ENCODE peak calls at places on chromosomes 13 and 19, in seven cellular contexts. M is left ventricle myocardium inferior, A is HL-60, F is AG09309, V is hepatocyte, N is AG09319, P is mesothelial cell of epicardium. S is an unnamed sample.

GRCh38 chr19:38691938-38692457 is 44.5 kb downstream of the ACTN4 start:
- DNase-seq in N (peak; percentile 88), V (peak; percentile 68), P (no peak), A (no peak), M (no peak), F (no peak), S (no peak)

GRCh38 chr19:39409886-39410619 is 2.4 kb upstream of the PLEKHG2 start:
- DNase-seq in M (peak; percentile 87), A (peak; percentile 76), F (no peak), P (no peak), N (no peak), V (peak; percentile 91), S (peak; percentile 77)

GRCh38 chr19:3556978-3557460 is 367 bp downstream of the MFSD12 start:
- DNase-seq in N (no peak), M (no peak), A (no peak), P (no peak), V (peak; percentile 80), F (no peak), S (no peak)

GRCh38 chr13:109700176-109700575 is 86.2 kb downstream of the IRS2 start:
- DNase-seq in V (peak; percentile 77), F (no peak), A (peak; percentile 98), P (peak; percentile 54), M (peak; percentile 83), N (peak; percentile 15), S (no peak)

GRCh38 chr19:42250666-42251531 is 4.0 kb downstream of the ERF start:
- DNase-seq in A (peak; percentile 7), P (no peak), N (no peak), M (peak; percentile 46), V (no peak), F (no peak), S (no peak)

GRCh38 chr19:1161716-1162115 is 12.4 kb downstream of the SBNO2 start:
- DNase-seq in A (no peak), P (no peak), M (no peak), V (no peak), N (no peak), F (no peak), S (no peak)

GRCh38 chr19:14494451-14494850 is 1.5 kb downstream of the GIPC1 start:
- DNase-seq in F (no peak), V (no peak), N (no peak), P (no peak), A (no peak), M (no peak), S (no peak)

GRCh38 chr13:26964278-26965057 is 203.9 kb upstream of the GPR12 start:
- DNase-seq in P (no peak), M (no peak), F (no peak), V (no peak), N (no peak), A (no peak), S (no peak)

GRCh38 chr19:5961969-5962945 is 15.7 kb downstream of the RANBP3 start:
- DNase-seq in P (no peak), M (peak; percentile 43), F (no peak), N (no peak), V (peak; percentile 83), A (peak; percentile 65), S (peak; percentile 74)

GRCh38 chr19:2014731-2015610 is 543 bp downstream of the BTBD2 start:
- DNase-seq in M (no peak), A (no peak), V (peak; percentile 65), N (no peak), F (no peak), P (no peak), S (no peak)

GRCh38 chr19:47781590-47782318 is 3.3 kb downstream of the SELENOW start:
- DNase-seq in A (no peak), V (no peak), P (no peak), M (peak; percentile 50), F (no peak), N (no peak), S (no peak)

GRCh38 chr19:40280608-40281221 is 4.4 kb downstream of the AKT2 start:
- DNase-seq in M (peak; percentile 47), P (no peak), V (peak; percentile 56), F (no peak), A (no peak), N (no peak), S (no peak)

GRCh38 chr13:107367258-107367657 is 799.3 kb upstream of the ARGLU1 start:
- DNase-seq in V (no peak), P (no peak), A (no peak), M (no peak), F (no peak), N (no peak), S (no peak)

GRCh38 chr19:15609261-15609660 is 5.8 kb upstream of the CYP4F8 start:
- DNase-seq in N (no peak), V (no peak), M (no peak), P (no peak), F (no peak), A (no peak), S (no peak)

GRCh38 chr13:110322126-110322827 is 15.2 kb downstream of the COL4A2 start:
- DNase-seq in A (no peak), M (no peak), F (no peak), P (no peak), N (no peak), V (no peak), S (no peak)

GRCh38 chr19:8575467-8575997 is 1.7 kb downstream of the MYO1F start:
- DNase-seq in F (no peak), P (no peak), A (peak; percentile 60), V (no peak), N (no peak), M (no peak), S (no peak)

GRCh38 chr19:10353793-10354391 is 14.5 kb upstream of the ICAM3 start:
- DNase-seq in M (peak; percentile 80), N (no peak), F (no peak), V (peak; percentile 78), A (no peak), P (peak; percentile 54), S (no peak)

GRCh38 chr13:82412749-82413148 is 1469.5 kb downstream of the SLITRK1 start:
- DNase-seq in M (no peak), F (no peak), V (no peak), A (no peak), P (no peak), N (no peak), S (no peak)

GRCh38 chr19:41263042-41263849 is 926 bp upstream of the HNRNPUL1 start:
- DNase-seq in M (peak; percentile 57), N (peak; percentile 47), A (peak; percentile 70), F (peak; percentile 65), V (peak; percentile 80), P (peak; percentile 45), S (peak; percentile 84)

GRCh38 chr13:23867027-23867491 is 22.1 kb downstream of the MIPEP start:
- DNase-seq in P (no peak), V (peak; percentile 44), M (no peak), F (no peak), A (no peak), N (no peak), S (no peak)

GRCh38 chr13:32023698-32024097 is 7.9 kb upstream of the FRY start:
- DNase-seq in M (no peak), F (no peak), A (no peak), N (no peak), P (no peak), V (no peak), S (no peak)
- TF ChIP-seq CTCF in M (no peak), F (no peak), A (no peak), N (peak; percentile 31), P (peak; percentile 37), V (peak; percentile 15), S (peak; percentile 56)

DNA sequence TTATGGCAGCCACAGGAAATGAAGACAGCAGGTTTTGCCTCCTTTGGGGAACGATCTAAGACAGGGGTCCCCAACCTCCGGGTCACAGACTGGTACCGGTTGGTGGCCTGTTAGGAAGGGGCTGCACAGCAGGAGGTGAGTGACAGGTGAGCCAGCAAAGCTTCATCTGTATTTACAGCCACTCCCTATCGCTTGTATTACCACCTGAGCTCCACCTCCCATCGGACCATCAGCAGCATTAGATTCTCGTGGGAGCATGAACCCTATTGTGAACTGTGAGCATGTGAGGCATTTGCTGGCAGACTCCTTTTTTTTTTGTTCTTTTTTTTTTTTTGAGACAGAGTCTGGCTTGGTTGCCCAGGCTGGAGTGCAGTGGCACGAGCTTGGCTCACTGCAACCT is 22.2 kb downstream of the F2RL3 start:
- DNase-seq in N (no peak), F (no peak), M (no peak), V (no peak), A (no peak), P (no peak), S (peak; percentile 8)
- TF ChIP-seq CTCF in N (no peak), F (no peak), M (no peak), V (no peak), A (no peak), P (no peak), S (no peak)

GRCh38 chr19:18340990-18341868 is 831 bp downstream of the PGPEP1 start:
- DNase-seq in P (no peak), F (no peak), V (peak; percentile 68), A (peak; percentile 84), N (no peak), M (peak; percentile 48), S (peak; percentile 90)
- TF ChIP-seq CTCF in P (no peak), F (no peak), V (no peak), A (no peak), N (no peak), M (peak; percentile 7), S (no peak)

GRCh38 chr13:111872475-111873150 is 194.3 kb upstream of the SOX1 start:
- DNase-seq in M (no peak), A (no peak), P (no peak), N (no peak), V (no peak), F (no peak), S (no peak)
- TF ChIP-seq CTCF in M (no peak), A (no peak), P (no peak), N (no peak), V (no peak), F (no peak), S (no peak)

S was measured in CD14-positive monocyte.